ENCODE peak calls at places on chromosomes 3 and 15, in nine cellular contexts. C is AG08395; S is activated CD4-positive, alpha-beta T cell treated with anti-CD3 and anti-CD28 coated beads, Interleukin-2, amount 10 ng/mL, durations not matched to agents 7 days and 5 days; O is cardiac muscle cell; A is islet precursor cell; M is stromal cell of bone marrow; K is AG09309; E is stimulated activated CD4-positive, alpha-beta T cell treated with anti-CD3 and anti-CD28 coated beads, Interleukin-4, amount 100 ng/mL, for 48 hours; N is mesendoderm. U is an unnamed sample.

GRCh38 chr15:87144775-87145174 is 1065.1 kb downstream of the AGBL1 start:
- DNase-seq in C (no peak), S (no peak), O (no peak), A (no peak), M (peak; percentile 45), K (peak; percentile 3), E (no peak), N (no peak), U (no peak)

GRCh38 chr3:186414735-186415419 is 52.8 kb upstream of the DGKG start:
- DNase-seq in C (peak; percentile 79), S (no peak), O (no peak), A (no peak), M (peak; percentile 95), K (peak; percentile 79), E (no peak), N (no peak), U (no peak)

GRCh38 chr3:195546130-195546560 is 3.0 kb upstream of the PPP1R2 start:
- DNase-seq in C (peak; percentile 81), S (no peak), O (no peak), A (no peak), M (peak; percentile 89), K (peak; percentile 53), E (no peak), N (no peak), U (peak; percentile 91)

GRCh38 chr3:161107311-161107710 is 2.2 kb upstream of the B3GALNT1 start:
- DNase-seq in C (no peak), S (no peak), O (no peak), A (no peak), M (no peak), K (no peak), E (no peak), N (no peak), U (no peak)

GRCh38 chr3:180543877-180544276 is 58.1 kb upstream of the TTC14 start:
- DNase-seq in C (no peak), S (no peak), O (no peak), A (no peak), M (no peak), K (no peak), E (no peak), N (no peak), U (no peak)

GRCh38 chr3:107816082-107816481 is 274.7 kb downstream of the CD47 start:
- DNase-seq in C (peak; percentile 5), S (no peak), O (no peak), A (no peak), M (no peak), K (no peak), E (no peak), N (no peak), U (no peak)

GRCh38 chr15:91611924-91612323 is 241.6 kb upstream of the SLCO3A1 start:
- DNase-seq in C (no peak), S (no peak), O (no peak), A (no peak), M (no peak), K (no peak), E (no peak), N (no peak), U (peak; percentile 37)

GRCh38 chr3:32226875-32227500 is 11.5 kb upstream of the CMTM8 start:
- DNase-seq in C (peak; percentile 7), S (no peak), O (no peak), A (no peak), M (peak; percentile 73), K (peak; percentile 43), E (no peak), N (no peak), U (no peak)

GRCh38 chr3:113485161-113485609 is 29.8 kb downstream of the SPICE1 start:
- DNase-seq in C (no peak), S (peak; percentile 46), O (no peak), A (no peak), M (no peak), K (no peak), E (no peak), N (peak; percentile 4), U (no peak)

GRCh38 chr3:102885289-102885688 is 450.5 kb downstream of the ZPLD1 start:
- DNase-seq in C (no peak), S (no peak), O (no peak), A (no peak), M (no peak), K (no peak), E (no peak), N (no peak), U (no peak)

GRCh38 chr3:193829781-193830180 is 236.8 kb downstream of the OPA1 start:
- DNase-seq in C (peak; percentile 87), S (no peak), O (no peak), A (peak; percentile 92), M (peak; percentile 26), K (no peak), E (no peak), N (peak; percentile 52), U (no peak)